ENCODE peak calls at places on chromosomes 13 and 19, in four cellular contexts. One of them, this sample, is unnamed.

GRCh38 chr19:5186293-5187050 is 154.1 kb downstream of the PTPRS start:
- DNase-seq in H1: no peak
- DNase-seq in GM12878: no peak
- DNase-seq in K562: no peak
- DNase-seq in this sample: no peak

GRCh38 chr13:24033527-24034302 is 126.8 kb upstream of the SPATA13 start:
- DNase-seq in H1: no peak
- DNase-seq in GM12878: no peak
- DNase-seq in K562: no peak
- DNase-seq in this sample: no peak

GRCh38 chr13:82356667-82357066 is 1525.6 kb downstream of the SLITRK1 start:
- DNase-seq in H1: no peak
- DNase-seq in GM12878: no peak
- DNase-seq in K562: no peak
- DNase-seq in this sample: no peak

GRCh38 chr13:110641055-110642015 is 26.0 kb downstream of the NAXD start:
- DNase-seq in H1: no peak
- DNase-seq in GM12878: no peak
- DNase-seq in K562: no peak
- DNase-seq in this sample: no peak

GRCh38 chr19:32201661-32202060 is 143.7 kb upstream of the ZNF507 start:
- DNase-seq in H1: peak; percentile 32
- DNase-seq in GM12878: no peak
- DNase-seq in K562: no peak
- DNase-seq in this sample: no peak

GRCh38 chr13:46968450-46968849 is 71.6 kb upstream of the HTR2A start:
- DNase-seq in H1: no peak
- DNase-seq in GM12878: no peak
- DNase-seq in K562: no peak
- DNase-seq in this sample: no peak

GRCh38 chr19:57587529-57587928 is 3.6 kb downstream of the ZIK1 start:
- DNase-seq in H1: no peak
- DNase-seq in GM12878: no peak
- DNase-seq in K562: no peak
- DNase-seq in this sample: no peak

GRCh38 chr13:42478531-42479156 is 95.3 kb upstream of the TNFSF11 start:
- DNase-seq in H1: no peak
- DNase-seq in GM12878: no peak
- DNase-seq in K562: no peak
- DNase-seq in this sample: no peak

GRCh38 chr19:5541456-5541855 is 26.3 kb downstream of the TINCR start:
- DNase-seq in H1: no peak
- DNase-seq in GM12878: no peak
- DNase-seq in K562: no peak
- DNase-seq in this sample: no peak

GRCh38 chr13:56907766-56908165 is 233.0 kb upstream of the PRR20A start:
- DNase-seq in H1: no peak
- DNase-seq in GM12878: no peak
- DNase-seq in K562: no peak
- DNase-seq in this sample: no peak

GRCh38 chr19:31255863-31256600 is 93.2 kb downstream of the TSHZ3 start:
- DNase-seq in H1: peak; percentile 33
- DNase-seq in GM12878: no peak
- DNase-seq in K562: no peak
- DNase-seq in this sample: no peak

GRCh38 chr19:5257155-5258045 is 83.2 kb downstream of the PTPRS start:
- DNase-seq in H1: no peak
- DNase-seq in GM12878: no peak
- DNase-seq in K562: no peak
- DNase-seq in this sample: no peak

GRCh38 chr13:104984296-104984818 is 1551.1 kb downstream of the EFNB2 start:
- DNase-seq in H1: no peak
- DNase-seq in GM12878: peak; percentile 92
- DNase-seq in K562: no peak
- DNase-seq in this sample: no peak

GRCh38 chr19:485583-486236 is 10.6 kb upstream of the MADCAM1 start:
- DNase-seq in H1: no peak
- DNase-seq in GM12878: no peak
- DNase-seq in K562: no peak
- DNase-seq in this sample: peak; percentile 88

GRCh38 chr19:40006273-40006691 is 9.4 kb downstream of the ZNF546 start:
- DNase-seq in H1: no peak
- DNase-seq in GM12878: no peak
- DNase-seq in K562: peak; percentile 56
- DNase-seq in this sample: no peak

GRCh38 chr19:10419200-10419645 is 1.1 kb upstream of the PDE4A start:
- DNase-seq in H1: no peak
- DNase-seq in GM12878: no peak
- DNase-seq in K562: peak; percentile 63
- DNase-seq in this sample: no peak

GRCh38 chr19:3730457-3730958 is 22.3 kb downstream of the TJP3 start:
- DNase-seq in H1: no peak
- DNase-seq in GM12878: no peak
- DNase-seq in K562: no peak
- DNase-seq in this sample: no peak

GRCh38 chr19:51327066-51327985 is 14.6 kb downstream of the VSIG10L start:
- DNase-seq in H1: peak; percentile 80
- DNase-seq in GM12878: no peak
- DNase-seq in K562: peak; percentile 95
- DNase-seq in this sample: peak; percentile 59

GRCh38 chr13:86020350-86021002 is 221.3 kb upstream of the SLITRK6 start:
- DNase-seq in H1: no peak
- DNase-seq in GM12878: no peak
- DNase-seq in K562: no peak
- DNase-seq in this sample: no peak

GRCh38 chr13:104597554-104598240 is 1531.5 kb upstream of the SLC10A2 start:
- DNase-seq in H1: no peak
- DNase-seq in GM12878: no peak
- DNase-seq in K562: no peak
- DNase-seq in this sample: no peak

GRCh38 chr19:32196690-32197420 is 148.6 kb upstream of the ZNF507 start:
- DNase-seq in H1: peak; percentile 17
- DNase-seq in GM12878: no peak
- DNase-seq in K562: no peak
- DNase-seq in this sample: no peak

GRCh38 chr13:112970552-112971287 is 1.7 kb downstream of the MCF2L start:
- DNase-seq in H1: no peak
- DNase-seq in GM12878: no peak
- DNase-seq in K562: no peak
- DNase-seq in this sample: no peak

GRCh38 chr19:10292206-10292788 is 2.5 kb downstream of the ICAM5 start:
- DNase-seq in H1: peak; percentile 100
- DNase-seq in GM12878: no peak
- DNase-seq in K562: peak; percentile 86
- DNase-seq in this sample: peak; percentile 27

GRCh38 chr13:50162001-50162400 is 146.8 kb downstream of the KCNRG start:
- DNase-seq in H1: no peak
- DNase-seq in GM12878: no peak
- DNase-seq in K562: no peak
- DNase-seq in this sample: no peak

GRCh38 chr13:35723061-35723461 is 246.6 kb upstream of the MAB21L1 start:
- DNase-seq in H1: no peak
- DNase-seq in GM12878: no peak
- DNase-seq in K562: no peak
- DNase-seq in this sample: no peak

GRCh38 chr19:58558623-58559274 is 338 bp upstream of the UBE2M start:
- DNase-seq in H1: peak; percentile 100
- DNase-seq in GM12878: peak; percentile 95
- DNase-seq in K562: peak; percentile 81
- DNase-seq in this sample: peak; percentile 95

GRCh38 chr19:13839193-13839937 is 37.6 kb upstream of the NANOS3 start:
- DNase-seq in H1: peak; percentile 69
- DNase-seq in GM12878: peak; percentile 69
- DNase-seq in K562: peak; percentile 69
- DNase-seq in this sample: no peak

GRCh38 chr13:101575591-101575990 is 123.1 kb downstream of the ITGBL1 start:
- DNase-seq in H1: no peak
- DNase-seq in GM12878: no peak
- DNase-seq in K562: no peak
- DNase-seq in this sample: no peak

GRCh38 chr19:40523322-40524047 is 53.2 kb upstream of the SHKBP1 start:
- DNase-seq in H1: peak; percentile 87
- DNase-seq in GM12878: no peak
- DNase-seq in K562: peak; percentile 77
- DNase-seq in this sample: peak; percentile 61

GRCh38 chr13:112907286-112907685 is 61.7 kb upstream of the MCF2L start:
- DNase-seq in H1: no peak
- DNase-seq in GM12878: no peak
- DNase-seq in K562: no peak
- DNase-seq in this sample: no peak

GRCh38 chr13:33611016-33611805 is 206.7 kb upstream of the RFC3 start:
- DNase-seq in H1: no peak
- DNase-seq in GM12878: no peak
- DNase-seq in K562: no peak
- DNase-seq in this sample: peak; percentile 83

GRCh38 chr13:36966404-36966803 is 32.7 kb downstream of the ALG5 start:
- DNase-seq in H1: no peak
- DNase-seq in GM12878: no peak
- DNase-seq in K562: no peak
- DNase-seq in this sample: no peak

GRCh38 chr13:112688560-112689497 is 1.0 kb upstream of the ATP11A start:
- DNase-seq in H1: peak; percentile 65
- DNase-seq in GM12878: no peak
- DNase-seq in K562: no peak
- DNase-seq in this sample: peak; percentile 24

GRCh38 chr13:48334534-48335127 is 31.1 kb downstream of the RB1 start:
- DNase-seq in H1: no peak
- DNase-seq in GM12878: peak; percentile 24
- DNase-seq in K562: no peak
- DNase-seq in this sample: peak; percentile 36

GRCh38 chr13:94620286-94620896 is 18.7 kb downstream of the GPR180 start:
- DNase-seq in H1: no peak
- DNase-seq in GM12878: no peak
- DNase-seq in K562: peak; percentile 35
- DNase-seq in this sample: peak; percentile 39

GRCh38 chr13:109180905-109181425 is 551.6 kb downstream of the MYO16 start:
- DNase-seq in H1: no peak
- DNase-seq in GM12878: no peak
- DNase-seq in K562: no peak
- DNase-seq in this sample: peak; percentile 6

DNA sequence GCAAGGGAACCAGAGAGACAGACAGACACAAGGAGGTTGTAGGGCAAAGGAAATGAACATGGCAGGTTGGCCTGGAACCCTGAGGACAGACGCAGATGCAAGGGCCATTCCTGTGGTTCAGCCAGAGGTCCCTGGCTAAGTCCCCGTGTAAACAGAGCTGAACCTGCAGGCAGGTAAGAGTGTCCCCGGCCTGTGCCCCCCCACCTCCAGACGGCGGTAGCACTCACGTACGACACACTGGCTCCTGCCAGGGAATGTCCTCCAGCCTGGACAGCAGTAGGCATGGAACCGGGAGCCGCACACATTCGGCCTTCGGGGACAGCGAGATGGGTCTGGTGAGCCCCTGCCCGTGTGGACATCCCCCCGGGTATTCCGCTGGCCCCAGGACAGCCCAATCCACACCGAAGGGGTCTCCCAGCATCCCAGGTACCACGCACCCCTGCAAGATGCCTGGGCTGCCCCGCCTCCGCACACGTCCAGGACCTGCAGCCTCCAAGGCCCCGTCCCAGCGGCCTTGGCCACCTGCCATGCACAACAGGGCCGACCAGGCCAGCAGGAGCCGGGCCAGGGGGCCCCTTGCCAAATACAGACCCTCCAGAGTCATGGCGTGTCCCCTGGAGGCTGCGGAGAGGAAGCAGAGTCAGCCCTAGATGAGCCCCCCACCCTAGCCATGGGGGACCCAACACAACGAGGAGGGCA is 2.4 kb downstream of the FBN3 start:
- DNase-seq in H1: no peak
- DNase-seq in GM12878: no peak
- DNase-seq in K562: no peak
- DNase-seq in this sample: no peak
- TF ChIP-seq SRF in H1: no peak
- TF ChIP-seq SRF in GM12878: no peak
- TF ChIP-seq SRF in K562: no peak
- TF ChIP-seq SRF in this sample: no peak

DNA sequence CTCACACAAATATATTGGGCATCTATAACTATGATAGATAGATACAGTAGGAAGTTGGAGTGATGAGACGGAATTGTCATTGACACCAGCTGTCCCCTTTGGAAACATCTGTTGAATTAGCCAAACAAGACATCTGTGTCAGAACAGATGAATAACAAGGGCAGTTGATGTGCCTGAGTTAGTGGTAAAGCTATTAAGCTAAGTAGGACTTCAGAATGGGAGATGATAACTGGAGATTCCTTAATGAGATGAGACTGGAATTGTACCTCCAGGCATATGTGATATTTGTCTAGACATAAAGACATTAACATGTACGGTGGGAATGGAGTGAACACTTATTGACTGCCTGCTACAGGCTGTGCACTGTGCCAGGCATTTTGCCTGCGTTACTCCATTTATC is 78.7 kb downstream of the MBNL2 start:
- DNase-seq in H1: no peak
- DNase-seq in GM12878: no peak
- DNase-seq in K562: no peak
- DNase-seq in this sample: no peak
- TF ChIP-seq CBX5 in H1: no peak
- TF ChIP-seq CBX5 in GM12878: no peak
- TF ChIP-seq CBX5 in K562: no peak
- TF ChIP-seq CBX5 in this sample: no peak

DNA sequence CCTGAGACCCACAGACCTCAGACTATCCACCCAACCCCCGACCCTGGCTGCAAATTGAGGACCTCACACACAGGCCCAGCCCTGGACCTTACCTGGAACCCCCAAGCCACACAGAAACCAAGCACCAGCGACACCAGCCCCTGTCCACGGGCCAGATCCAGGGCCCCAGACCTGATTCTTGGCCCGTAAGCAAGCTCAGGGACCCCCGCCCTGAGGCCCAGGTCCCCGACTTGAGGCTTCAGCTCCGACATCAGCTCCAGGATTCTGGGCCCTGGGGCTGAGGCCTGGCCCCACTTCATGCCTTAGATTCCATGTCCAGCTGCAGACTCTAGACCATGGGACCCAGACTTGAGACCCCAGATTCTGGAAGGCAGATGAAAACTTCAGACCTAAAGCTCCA is 6.3 kb downstream of the TTYH1 start:
- DNase-seq in H1: no peak
- DNase-seq in GM12878: no peak
- DNase-seq in K562: peak; percentile 1
- DNase-seq in this sample: no peak
- TF ChIP-seq SRF in H1: no peak
- TF ChIP-seq SRF in GM12878: no peak
- TF ChIP-seq SRF in K562: no peak
- TF ChIP-seq SRF in this sample: no peak

GRCh38 chr13:20391597-20392452 is 133.8 kb downstream of the CRYL1 start:
- DNase-seq in H1: peak; percentile 53
- DNase-seq in GM12878: no peak
- DNase-seq in K562: no peak
- DNase-seq in this sample: no peak
- TF ChIP-seq CBX5 in H1: no peak
- TF ChIP-seq CBX5 in GM12878: no peak
- TF ChIP-seq CBX5 in K562: no peak
- TF ChIP-seq CBX5 in this sample: no peak